ENCODE peak calls at places on chromosomes 1 and 21, in seven cellular contexts. G, Q, C, Y, J, K and E are unnamed samples.
A peak's percentile ranks its signal among the peaks of the same experiment; 100 is the strongest.

GRCh38 chr1:165865941-165866340 is 38.5 kb downstream of the UCK2 start:
- DNase-seq in G (no peak), Q (no peak), C (no peak), Y (no peak), J (no peak), K (no peak), E (no peak)

GRCh38 chr1:203100163-203100867 is 14.5 kb upstream of the MYOG start:
- DNase-seq in G (no peak), Q (no peak), C (no peak), Y (no peak), J (no peak), K (peak; percentile 40), E (peak; percentile 40)

GRCh38 chr1:228265167-228265566 is 57.3 kb downstream of the OBSCN start:
- DNase-seq in G (peak; percentile 67), Q (no peak), C (no peak), Y (no peak), J (no peak), K (no peak), E (no peak)

GRCh38 chr21:16216595-16216994 is 486.8 kb downstream of the USP25 start:
- DNase-seq in G (no peak), Q (no peak), C (no peak), Y (no peak), J (no peak), K (no peak), E (no peak)

GRCh38 chr1:48692235-48692634 is 84.5 kb downstream of the BEND5 start:
- DNase-seq in G (no peak), Q (no peak), C (no peak), Y (no peak), J (no peak), K (no peak), E (no peak)

GRCh38 chr1:57307382-57307781 is 116.5 kb downstream of the DAB1 start:
- DNase-seq in G (peak; percentile 68), Q (peak; percentile 16), C (no peak), Y (no peak), J (no peak), K (no peak), E (no peak)

GRCh38 chr1:48371598-48371997 is 100.4 kb downstream of the SPATA6 start:
- DNase-seq in G (no peak), Q (no peak), C (no peak), Y (no peak), J (no peak), K (no peak), E (no peak)

GRCh38 chr1:93641527-93641926 is 40.1 kb downstream of the BCAR3 start:
- DNase-seq in G (no peak), Q (no peak), C (no peak), Y (no peak), J (no peak), K (no peak), E (no peak)

GRCh38 chr1:60746278-60746761 is 336.0 kb upstream of the NFIA start:
- DNase-seq in G (no peak), Q (no peak), C (peak; percentile 53), Y (no peak), J (no peak), K (no peak), E (no peak)

GRCh38 chr1:115595279-115596079 is 46.3 kb upstream of the VANGL1 start:
- DNase-seq in G (peak; percentile 78), Q (peak; percentile 38), C (peak; percentile 87), Y (peak; percentile 88), J (peak; percentile 69), K (no peak), E (no peak)
- TF ChIP-seq CTCF in G (peak; percentile 93), Q (peak; percentile 76), C (peak; percentile 91), Y (peak; percentile 91), J (peak; percentile 95), K (peak; percentile 87), E (peak; percentile 96)

DNA sequence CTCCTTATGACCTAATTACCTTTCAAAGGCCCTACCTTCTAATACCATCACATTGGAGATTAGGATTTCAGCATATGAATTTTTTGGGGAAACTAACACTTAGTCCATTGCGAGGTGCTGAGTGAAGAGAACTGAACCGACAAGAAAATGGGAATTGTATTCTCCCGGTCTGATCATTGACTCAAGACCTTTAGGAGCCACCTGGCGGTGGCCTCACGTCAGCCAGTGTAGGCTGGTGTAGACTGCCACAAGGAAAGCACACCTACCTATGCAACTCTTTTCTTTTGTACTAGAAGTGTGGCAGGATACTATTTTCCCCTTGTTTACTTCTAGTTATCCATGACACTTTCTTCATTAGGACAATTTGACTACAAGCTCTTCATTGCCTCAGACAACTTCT is 333.5 kb upstream of the B3GALT2 start:
- DNase-seq in G (peak; percentile 6), Q (no peak), C (no peak), Y (no peak), J (no peak), K (no peak), E (no peak)
- TF ChIP-seq CTCF in G (peak; percentile 25), Q (no peak), C (no peak), Y (no peak), J (no peak), K (no peak), E (no peak)

GRCh38 chr1:118948351-118948750 is 39.8 kb downstream of the TBX15 start:
- DNase-seq in G (no peak), Q (no peak), C (no peak), Y (no peak), J (no peak), K (no peak), E (no peak)
- TF ChIP-seq CTCF in G (no peak), Q (no peak), C (no peak), Y (no peak), J (no peak), K (no peak), E (no peak)

GRCh38 chr1:23354260-23354659 is 10.2 kb upstream of the HNRNPR start:
- DNase-seq in G (no peak), Q (no peak), C (no peak), Y (no peak), J (no peak), K (no peak), E (no peak)
- TF ChIP-seq CTCF in G (peak; percentile 17), Q (no peak), C (no peak), Y (no peak), J (no peak), K (no peak), E (peak; percentile 31)